ENCODE peak calls at places on chromosome X, in four cellular contexts. J, H, N and S are unnamed samples.

GRCh38 chrX:2708601-2709200 is 17.6 kb downstream of the CD99 start:
- DNase-seq in J (no peak), H (no peak), N (no peak), S (no peak)

GRCh38 chrX:41405551-41405950 is 41.6 kb upstream of the NYX start:
- DNase-seq in J (no peak), N (no peak), H (no peak), S (no peak)

GRCh38 chrX:19805054-19805690 is 82.2 kb downstream of the SH3KBP1 start:
- DNase-seq in J (no peak), N (no peak), H (no peak), S (peak)

GRCh38 chrX:16807548-16807947 is 21.3 kb downstream of the TXLNG start:
- DNase-seq in J (no peak), N (no peak), H (no peak), S (peak)

GRCh38 chrX:4239650-4240540 is 526.4 kb upstream of the PRKX start:
- DNase-seq in N (no peak), H (no peak), J (no peak), S (no peak)

GRCh38 chrX:53186363-53186762 is 38.6 kb downstream of the KDM5C start:
- DNase-seq in H (no peak), J (no peak), N (no peak), S (peak)

GRCh38 chrX:17617794-17618193 is 119.5 kb upstream of the SCML1 start:
- DNase-seq in J (no peak), H (no peak), N (no peak), S (no peak)

GRCh38 chrX:19947612-19948011 is 43.2 kb downstream of the BCLAF3 start:
- DNase-seq in N (no peak), H (no peak), J (no peak), S (no peak)

GRCh38 chrX:17459596-17459995 is 84.6 kb downstream of the NHS start:
- DNase-seq in H (no peak), J (no peak), N (no peak), S (peak)

GRCh38 chrX:131262738-131263679 is 26.1 kb downstream of the IGSF1 start:
- DNase-seq in H (no peak), J (no peak), N (peak), S (no peak)

GRCh38 chrX:18721683-18722499 is 14.4 kb downstream of the PPEF1 start:
- DNase-seq in N (no peak), H (no peak), J (no peak), S (no peak)

GRCh38 chrX:348461-349117 is 30.0 kb upstream of the GTPBP6 start:
- DNase-seq in J (no peak), H (no peak), N (no peak), S (peak)

DNA sequence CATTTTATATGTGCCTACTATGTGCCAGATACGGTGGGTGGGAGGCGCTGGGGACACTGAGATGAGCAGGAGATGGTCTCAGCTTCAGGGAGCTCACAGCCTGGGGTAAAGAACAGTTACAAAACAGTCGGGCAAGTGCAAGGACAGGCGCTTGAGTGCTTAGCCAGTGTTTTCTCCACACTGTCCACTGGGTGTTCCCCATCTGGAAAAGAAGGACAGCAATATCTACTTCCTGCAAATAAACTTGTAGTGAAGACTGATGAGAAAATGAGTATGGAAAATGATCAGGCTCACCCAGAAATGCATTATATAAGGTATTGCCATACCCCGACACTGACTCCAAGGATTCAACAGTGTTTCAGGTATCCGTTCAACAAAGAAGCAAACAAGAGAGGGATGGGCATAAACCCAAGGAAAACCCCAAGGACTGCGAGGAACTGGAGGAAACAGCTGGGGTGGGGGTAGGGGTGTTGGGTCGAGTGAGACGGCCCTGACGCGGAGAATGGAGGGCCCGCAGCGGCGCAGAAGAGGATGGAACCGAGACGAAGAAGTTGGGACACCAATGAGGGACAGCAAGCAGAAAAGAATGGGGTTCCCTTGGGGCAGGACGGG is 805 bp downstream of the TMEM185A start:
- DNase-seq in J (no peak), N (no peak), H (no peak), S (peak)
- TF ChIP-seq CTCF in J (no peak), N (no peak), H (no peak), S (peak)

GRCh38 chrX:83008415-83008814 is 499.7 kb upstream of the POU3F4 start:
- DNase-seq in N (no peak), H (no peak), J (no peak), S (no peak)
- TF ChIP-seq CTCF in N (peak), H (peak), J (peak), S (no peak)

DNA sequence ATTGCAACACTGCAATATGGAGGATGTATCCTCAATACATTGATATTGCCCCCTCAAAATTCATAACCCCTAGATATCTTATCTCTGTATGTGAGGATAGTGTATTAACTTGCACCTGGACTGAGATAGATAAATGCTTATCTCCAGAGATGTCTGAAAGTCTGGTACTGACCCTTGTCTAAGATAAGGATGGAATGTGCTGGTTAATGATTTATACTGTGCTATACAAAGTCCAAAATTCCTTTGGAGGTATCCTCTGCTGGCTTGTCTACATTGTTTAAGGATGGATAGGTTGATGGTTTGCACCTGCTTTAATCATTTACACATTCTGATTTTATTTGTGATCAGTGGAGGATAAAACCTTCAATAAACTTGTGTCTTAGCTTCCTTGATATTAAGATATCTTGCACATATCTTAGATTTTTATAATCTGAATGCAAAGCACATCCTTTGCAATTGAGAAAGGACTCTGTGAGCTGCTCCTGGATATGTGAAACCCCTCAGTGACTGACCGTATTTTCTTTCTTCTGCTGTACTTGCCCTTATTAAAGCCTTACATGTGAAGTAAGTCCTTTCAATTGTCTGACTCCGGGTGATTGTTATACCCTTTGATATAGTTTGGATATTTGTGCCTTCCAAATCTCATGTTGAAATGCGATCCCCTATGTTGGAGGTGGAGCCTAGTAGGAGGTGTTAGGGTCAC is 430.3 kb upstream of the MAOA start:
- DNase-seq in J (no peak), H (no peak), N (no peak), S (no peak)
- TF ChIP-seq CTCF in J (no peak), H (no peak), N (no peak), S (no peak)

DNA sequence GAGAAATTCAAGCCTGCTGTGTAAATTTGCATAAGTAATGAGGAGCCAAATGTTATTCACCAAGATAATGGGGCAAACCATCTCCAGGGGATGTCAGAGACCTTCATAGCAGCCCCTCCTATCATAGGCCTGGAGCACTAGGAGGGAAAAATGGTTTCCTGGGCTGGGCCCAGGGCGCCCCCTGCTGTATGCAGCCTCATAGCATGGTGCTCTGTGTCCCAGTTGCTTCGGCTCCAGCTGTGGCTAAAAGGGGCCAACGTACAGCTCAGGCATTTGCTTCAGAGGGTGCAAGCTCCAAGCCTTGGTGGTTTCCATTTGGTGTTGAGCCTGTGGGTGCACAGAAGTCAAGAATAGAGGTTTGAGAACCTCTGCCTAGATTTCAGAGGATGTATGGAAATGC is 859.3 kb downstream of the RPA4 start:
- DNase-seq in H (no peak), J (peak), N (peak), S (no peak)
- TF ChIP-seq CTCF in H (no peak), J (no peak), N (peak), S (no peak)

DNA sequence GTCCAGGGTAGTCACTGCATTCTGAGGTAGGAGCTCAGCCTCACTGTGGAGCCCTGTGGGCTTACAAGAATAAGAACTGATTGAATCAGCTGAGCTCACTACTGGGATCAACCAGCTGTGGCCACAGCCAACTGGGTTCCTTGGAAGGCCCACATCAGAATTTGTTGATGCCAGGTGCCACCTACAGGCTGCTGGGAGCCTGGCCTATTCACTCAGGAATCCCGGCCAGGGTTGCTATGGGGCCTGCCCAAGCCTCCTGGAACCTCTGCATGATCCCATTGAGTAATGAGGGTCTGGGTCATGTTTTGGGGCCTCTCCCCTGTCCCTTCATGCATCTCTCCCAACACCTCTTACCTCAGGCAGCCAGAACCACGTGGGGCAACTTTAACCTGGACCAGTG is 53.9 kb upstream of the KIAA1210 start:
- DNase-seq in N (no peak), H (no peak), J (peak), S (no peak)
- TF ChIP-seq CTCF in N (peak), H (no peak), J (no peak), S (peak)

GRCh38 chrX:146278381-146278780 is 460.8 kb downstream of the SLITRK2 start:
- DNase-seq in H (no peak), N (peak), J (no peak), S (no peak)
- TF ChIP-seq CTCF in H (no peak), N (peak), J (peak), S (no peak)

GRCh38 chrX:66200855-66201795 is 37.1 kb downstream of the HEPH start:
- DNase-seq in N (no peak), H (no peak), J (peak), S (peak)
- TF ChIP-seq CTCF in N (no peak), H (no peak), J (peak), S (no peak)

DNA sequence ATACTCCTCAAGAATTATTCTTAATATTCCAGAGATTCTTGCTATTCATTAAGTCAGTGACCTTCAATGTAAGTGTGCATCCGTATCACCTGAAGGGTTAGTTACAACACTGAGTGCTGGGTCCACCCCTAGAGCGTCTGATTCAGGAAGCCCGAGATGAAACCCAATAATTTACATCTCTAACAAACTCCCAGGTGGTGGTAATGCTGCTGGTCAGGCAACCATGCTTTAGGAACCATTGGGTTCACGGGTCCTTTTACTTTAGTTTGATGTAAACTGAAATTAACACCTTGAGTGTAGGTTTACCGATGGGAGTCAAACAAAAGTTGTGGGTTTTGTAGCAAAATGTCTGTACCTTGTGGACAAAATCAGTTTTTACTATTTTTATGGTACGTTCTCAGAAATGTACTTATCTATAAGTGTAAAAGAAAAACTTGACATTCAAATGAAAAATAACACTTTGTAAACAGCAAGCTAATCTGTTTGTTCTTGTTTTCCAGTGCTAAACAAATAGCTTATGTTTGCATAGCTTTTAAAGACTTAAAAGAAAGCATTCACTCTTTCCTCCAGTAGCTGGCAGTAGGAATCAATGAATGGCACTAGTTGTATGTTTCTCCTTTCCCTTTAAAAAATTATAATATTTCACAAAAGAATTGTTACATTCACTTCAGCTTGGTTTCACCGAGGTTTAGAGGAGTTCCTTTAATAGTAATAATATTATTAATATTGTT is 32.7 kb downstream of the ACE2 start:
- DNase-seq in H (no peak), J (no peak), N (no peak), S (no peak)
- TF ChIP-seq CTCF in H (no peak), J (no peak), N (no peak), S (peak)

GRCh38 chrX:149881081-149881711 is at the start of gene MAGEA8:
- DNase-seq in J (no peak), H (no peak), N (peak), S (no peak)
- TF ChIP-seq CTCF in J (no peak), H (no peak), N (peak), S (no peak)